ENCODE peak calls at places on chromosomes 12 and 14, in four cellular contexts. One of them, this sample, is unnamed.

GRCh38 chr14:69153848-69154208 is 909 bp upstream of the DCAF5 start:
- DNase-seq in choroid plexus epithelial cell: peak
- DNase-seq in fibroblast of pulmonary artery: no peak
- DNase-seq in spleen: peak
- DNase-seq in this sample: peak

GRCh38 chr12:132451172-132451835 is 38.6 kb upstream of the FBRSL1 start:
- DNase-seq in spleen: peak
- DNase-seq in fibroblast of pulmonary artery: no peak
- DNase-seq in choroid plexus epithelial cell: no peak
- DNase-seq in this sample: no peak

GRCh38 chr14:23043749-23044148 is 1.7 kb downstream of the PSMB11 start:
- DNase-seq in spleen: no peak
- DNase-seq in choroid plexus epithelial cell: no peak
- DNase-seq in fibroblast of pulmonary artery: no peak
- DNase-seq in this sample: no peak

GRCh38 chr14:71116206-71117122 is 209.2 kb downstream of the PCNX1 start:
- DNase-seq in fibroblast of pulmonary artery: no peak
- DNase-seq in spleen: no peak
- DNase-seq in choroid plexus epithelial cell: no peak
- DNase-seq in this sample: no peak

GRCh38 chr12:39503445-39503844 is 60.5 kb upstream of the KIF21A start:
- DNase-seq in spleen: no peak
- DNase-seq in choroid plexus epithelial cell: peak
- DNase-seq in fibroblast of pulmonary artery: peak
- DNase-seq in this sample: peak

GRCh38 chr12:55068416-55069010 is 48.7 kb downstream of the NEUROD4 start:
- DNase-seq in fibroblast of pulmonary artery: peak
- DNase-seq in spleen: no peak
- DNase-seq in choroid plexus epithelial cell: peak
- DNase-seq in this sample: peak

GRCh38 chr12:31989987-31990386 is 30.8 kb downstream of the RESF1 start:
- DNase-seq in choroid plexus epithelial cell: peak
- DNase-seq in fibroblast of pulmonary artery: no peak
- DNase-seq in spleen: no peak
- DNase-seq in this sample: peak

GRCh38 chr12:115010324-115010995 is 326.5 kb upstream of the TBX3 start:
- DNase-seq in choroid plexus epithelial cell: peak
- DNase-seq in fibroblast of pulmonary artery: peak
- DNase-seq in spleen: no peak
- DNase-seq in this sample: peak

GRCh38 chr12:57342207-57342691 is 88.6 kb downstream of the R3HDM2 start:
- DNase-seq in fibroblast of pulmonary artery: peak
- DNase-seq in choroid plexus epithelial cell: peak
- DNase-seq in spleen: no peak
- DNase-seq in this sample: peak

GRCh38 chr12:75859868-75860267 is 171.7 kb downstream of the PHLDA1 start:
- DNase-seq in fibroblast of pulmonary artery: no peak
- DNase-seq in spleen: no peak
- DNase-seq in choroid plexus epithelial cell: no peak
- DNase-seq in this sample: no peak

GRCh38 chr14:85536835-85537195 is 6.9 kb downstream of the FLRT2 start:
- DNase-seq in fibroblast of pulmonary artery: peak
- DNase-seq in choroid plexus epithelial cell: peak
- DNase-seq in spleen: no peak
- DNase-seq in this sample: peak

GRCh38 chr12:48615681-48616080 is 45.8 kb upstream of the LALBA start:
- DNase-seq in fibroblast of pulmonary artery: no peak
- DNase-seq in spleen: no peak
- DNase-seq in choroid plexus epithelial cell: no peak
- DNase-seq in this sample: no peak

GRCh38 chr12:55727643-55728184 is 1.1 kb downstream of the CD63 start:
- DNase-seq in choroid plexus epithelial cell: peak
- DNase-seq in fibroblast of pulmonary artery: peak
- DNase-seq in spleen: peak
- DNase-seq in this sample: peak

GRCh38 chr12:31118347-31118830 is 44.7 kb downstream of the DDX11 start:
- DNase-seq in choroid plexus epithelial cell: no peak
- DNase-seq in spleen: peak
- DNase-seq in fibroblast of pulmonary artery: no peak
- DNase-seq in this sample: peak

GRCh38 chr14:87483651-87484260 is 509.2 kb downstream of the GALC start:
- DNase-seq in spleen: no peak
- DNase-seq in choroid plexus epithelial cell: peak
- DNase-seq in fibroblast of pulmonary artery: peak
- DNase-seq in this sample: no peak

GRCh38 chr12:56601503-56601902 is 28.6 kb downstream of the BAZ2A start:
- DNase-seq in fibroblast of pulmonary artery: peak
- DNase-seq in spleen: no peak
- DNase-seq in choroid plexus epithelial cell: peak
- DNase-seq in this sample: no peak

GRCh38 chr14:104976198-104977007 is 1.8 kb downstream of the AHNAK2 start:
- DNase-seq in choroid plexus epithelial cell: peak
- DNase-seq in fibroblast of pulmonary artery: peak
- DNase-seq in spleen: peak
- DNase-seq in this sample: peak

GRCh38 chr12:14473707-14474287 is 93.9 kb downstream of the PLBD1 start:
- DNase-seq in choroid plexus epithelial cell: peak
- DNase-seq in spleen: no peak
- DNase-seq in fibroblast of pulmonary artery: peak
- DNase-seq in this sample: peak

GRCh38 chr14:68886109-68886434 is 93.0 kb downstream of the ACTN1 start:
- DNase-seq in spleen: no peak
- DNase-seq in fibroblast of pulmonary artery: peak
- DNase-seq in choroid plexus epithelial cell: peak
- DNase-seq in this sample: peak

DNA sequence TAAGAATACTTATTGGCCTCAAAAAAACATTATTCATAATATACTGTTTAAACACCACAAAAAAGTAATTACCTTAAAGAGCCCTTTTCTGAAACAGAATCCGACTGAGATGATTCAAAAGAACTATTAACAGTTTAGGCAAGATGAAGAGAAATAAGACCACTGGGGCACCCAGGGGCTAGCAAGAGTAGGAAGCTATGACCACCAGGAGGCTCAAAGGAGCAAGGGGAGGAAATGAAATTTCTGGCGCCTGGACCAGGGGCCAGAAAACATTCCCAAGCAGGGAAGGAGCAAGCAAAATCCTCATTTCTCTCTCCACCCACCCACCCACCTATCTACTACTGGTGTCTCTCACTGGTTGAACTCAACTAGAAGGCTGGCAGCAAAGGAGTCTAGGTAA is 6.3 kb upstream of the DCAF4 start:
- DNase-seq in fibroblast of pulmonary artery: no peak
- DNase-seq in spleen: no peak
- DNase-seq in choroid plexus epithelial cell: no peak
- DNase-seq in this sample: no peak
- TF ChIP-seq CTCF in fibroblast of pulmonary artery: peak
- TF ChIP-seq CTCF in spleen: no peak
- TF ChIP-seq CTCF in choroid plexus epithelial cell: peak
- TF ChIP-seq CTCF in this sample: peak

DNA sequence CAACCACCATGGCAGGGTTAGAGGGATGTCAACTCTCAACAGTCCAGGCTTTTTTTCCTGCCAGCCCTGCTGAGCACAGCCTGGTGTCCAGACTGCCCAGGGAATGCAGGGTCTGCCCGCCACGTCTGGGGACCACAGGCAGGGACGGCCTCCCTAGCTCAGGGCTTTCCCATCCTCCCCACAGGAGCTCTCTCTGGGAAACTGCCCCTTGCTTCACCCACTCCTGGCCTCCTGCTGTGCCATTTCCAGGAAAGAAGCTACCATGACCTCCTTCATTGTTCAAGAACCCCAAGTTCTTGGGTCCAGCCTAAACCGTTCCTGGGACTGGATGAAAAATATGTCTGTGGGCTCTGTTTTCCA is 4.8 kb downstream of the SCNN1A start:
- DNase-seq in fibroblast of pulmonary artery: no peak
- DNase-seq in spleen: peak
- DNase-seq in choroid plexus epithelial cell: peak
- DNase-seq in this sample: no peak
- H3K4me3 ChIP-seq in fibroblast of pulmonary artery: no peak
- H3K4me3 ChIP-seq in spleen: no peak
- H3K4me3 ChIP-seq in choroid plexus epithelial cell: no peak
- H3K4me3 ChIP-seq in this sample: no peak

GRCh38 chr14:76566439-76566838 is 190.5 kb downstream of the ESRRB start:
- DNase-seq in spleen: no peak
- DNase-seq in choroid plexus epithelial cell: no peak
- DNase-seq in fibroblast of pulmonary artery: no peak
- DNase-seq in this sample: no peak

GRCh38 chr14:76564471-76565119 is 188.7 kb downstream of the ESRRB start:
- DNase-seq in choroid plexus epithelial cell: no peak
- DNase-seq in spleen: no peak
- DNase-seq in fibroblast of pulmonary artery: no peak
- DNase-seq in this sample: no peak
- TF ChIP-seq CTCF in choroid plexus epithelial cell: no peak
- TF ChIP-seq CTCF in spleen: no peak
- TF ChIP-seq CTCF in fibroblast of pulmonary artery: no peak
- TF ChIP-seq CTCF in this sample: no peak

GRCh38 chr12:41606741-41607460 is 418.8 kb downstream of the PDZRN4 start:
- DNase-seq in spleen: no peak
- DNase-seq in choroid plexus epithelial cell: no peak
- DNase-seq in fibroblast of pulmonary artery: no peak
- DNase-seq in this sample: no peak

GRCh38 chr12:41605528-41606295 is 417.6 kb downstream of the PDZRN4 start:
- DNase-seq in fibroblast of pulmonary artery: no peak
- DNase-seq in spleen: no peak
- DNase-seq in choroid plexus epithelial cell: peak
- DNase-seq in this sample: no peak

GRCh38 chr12:41604830-41605229 is 416.7 kb downstream of the PDZRN4 start:
- DNase-seq in spleen: no peak
- DNase-seq in choroid plexus epithelial cell: peak
- DNase-seq in fibroblast of pulmonary artery: peak
- DNase-seq in this sample: no peak
- H3K4me3 ChIP-seq in spleen: no peak
- H3K4me3 ChIP-seq in choroid plexus epithelial cell: no peak
- H3K4me3 ChIP-seq in fibroblast of pulmonary artery: no peak
- H3K4me3 ChIP-seq in this sample: no peak

GRCh38 chr12:91618281-91618680 is 435.7 kb upstream of the DCN start:
- DNase-seq in choroid plexus epithelial cell: no peak
- DNase-seq in spleen: no peak
- DNase-seq in fibroblast of pulmonary artery: no peak
- DNase-seq in this sample: no peak

GRCh38 chr12:91620422-91620821 is 437.8 kb upstream of the DCN start:
- DNase-seq in choroid plexus epithelial cell: no peak
- DNase-seq in fibroblast of pulmonary artery: no peak
- DNase-seq in spleen: no peak
- DNase-seq in this sample: no peak

GRCh38 chr12:91622981-91623380 is 440.4 kb upstream of the DCN start:
- DNase-seq in spleen: no peak
- DNase-seq in choroid plexus epithelial cell: no peak
- DNase-seq in fibroblast of pulmonary artery: no peak
- DNase-seq in this sample: no peak

GRCh38 chr12:91617830-91618229 is 435.2 kb upstream of the DCN start:
- DNase-seq in fibroblast of pulmonary artery: no peak
- DNase-seq in choroid plexus epithelial cell: no peak
- DNase-seq in spleen: no peak
- DNase-seq in this sample: no peak

DNA sequence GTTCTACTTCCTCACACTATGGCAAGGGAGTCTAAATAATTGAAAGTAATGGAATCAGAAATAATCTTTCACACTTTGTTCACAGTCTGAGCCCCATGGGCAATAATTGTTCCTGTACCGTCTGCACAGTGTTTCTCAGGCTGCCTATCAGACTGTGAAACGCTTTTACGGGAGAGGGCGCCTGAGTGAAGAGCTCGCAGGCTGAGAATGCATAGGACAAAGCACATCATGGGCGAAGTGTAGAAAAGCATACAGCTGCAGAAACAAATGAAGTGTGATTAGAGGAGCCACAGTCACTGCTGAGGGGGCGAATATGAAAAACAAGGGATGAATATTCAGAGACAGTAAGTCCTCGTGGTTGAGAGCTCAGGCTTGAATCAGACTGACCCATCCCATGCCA is 438.3 kb upstream of the DCN start:
- DNase-seq in spleen: no peak
- DNase-seq in fibroblast of pulmonary artery: peak
- DNase-seq in choroid plexus epithelial cell: peak
- DNase-seq in this sample: peak
- TF ChIP-seq CTCF in spleen: no peak
- TF ChIP-seq CTCF in fibroblast of pulmonary artery: peak
- TF ChIP-seq CTCF in choroid plexus epithelial cell: peak
- TF ChIP-seq CTCF in this sample: no peak

GRCh38 chr12:120196363-120196762 is 1.8 kb upstream of the GCN1 start:
- DNase-seq in choroid plexus epithelial cell: peak
- DNase-seq in fibroblast of pulmonary artery: no peak
- DNase-seq in spleen: no peak
- DNase-seq in this sample: peak
- H3K4me3 ChIP-seq in choroid plexus epithelial cell: no peak
- H3K4me3 ChIP-seq in fibroblast of pulmonary artery: no peak
- H3K4me3 ChIP-seq in spleen: no peak
- H3K4me3 ChIP-seq in this sample: no peak